ENCODE peak calls at places on chromosomes 3 and 15, in six cellular contexts. A is body of pancreas, Z is tibial artery, U is fibroblast of lung, E is astrocyte of the spinal cord, J is choroid plexus epithelial cell. F is an unnamed sample.

GRCh38 chr3:13579089-13579488 is 30.2 kb downstream of the FBLN2 start:
- DNase-seq in A (no peak), Z (no peak), U (peak; percentile 78), E (peak; percentile 73), J (peak; percentile 93), F (no peak)

GRCh38 chr3:47613723-47614122 is 35.1 kb upstream of the CSPG5 start:
- DNase-seq in A (peak; percentile 74), Z (no peak), U (peak; percentile 46), E (peak; percentile 26), J (no peak), F (no peak)

GRCh38 chr3:45367451-45367850 is 20.9 kb upstream of the LARS2 start:
- DNase-seq in A (no peak), Z (no peak), U (peak; percentile 87), E (peak; percentile 73), J (peak; percentile 53), F (peak; percentile 17)

GRCh38 chr3:58471025-58471887 is 20.6 kb upstream of the KCTD6 start:
- DNase-seq in A (peak; percentile 84), Z (no peak), U (peak; percentile 94), E (peak; percentile 96), J (peak; percentile 99), F (peak; percentile 79)

GRCh38 chr15:31366169-31366734 is 39.6 kb downstream of the KLF13 start:
- DNase-seq in A (peak; percentile 55), Z (peak; percentile 83), U (no peak), E (no peak), J (peak; percentile 40), F (no peak)

GRCh38 chr15:24729760-24730159 is 54.2 kb downstream of the NPAP1 start:
- DNase-seq in A (no peak), Z (no peak), U (no peak), E (no peak), J (no peak), F (no peak)

GRCh38 chr3:122112754-122113153 is 57.6 kb downstream of the CD86 start:
- DNase-seq in A (no peak), Z (no peak), U (no peak), E (no peak), J (peak; percentile 1), F (no peak)

GRCh38 chr15:60835974-60836373 is 357.0 kb upstream of the ICE2 start:
- DNase-seq in A (no peak), Z (no peak), U (peak; percentile 36), E (peak; percentile 52), J (peak; percentile 4), F (no peak)

GRCh38 chr3:32869513-32870047 is 51.8 kb downstream of the TRIM71 start:
- DNase-seq in A (no peak), Z (no peak), U (no peak), E (no peak), J (no peak), F (no peak)

GRCh38 chr3:188740030-188740429 is 431.7 kb upstream of the TPRG1 start:
- DNase-seq in A (no peak), Z (no peak), U (no peak), E (no peak), J (no peak), F (no peak)

GRCh38 chr3:45208587-45208986 is 17.5 kb downstream of the TMEM158 start:
- DNase-seq in A (no peak), Z (no peak), U (no peak), E (no peak), J (no peak), F (no peak)

GRCh38 chr15:33735637-33736247 is 232.6 kb upstream of the CHRM5 start:
- DNase-seq in A (peak; percentile 9), Z (no peak), U (peak; percentile 39), E (peak; percentile 40), J (peak; percentile 74), F (no peak)

GRCh38 chr15:51806123-51806522 is 23.3 kb upstream of the TMOD3 start:
- DNase-seq in A (no peak), Z (no peak), U (no peak), E (no peak), J (no peak), F (no peak)

GRCh38 chr3:171186383-171186782 is 159.9 kb upstream of the SLC2A2 start:
- DNase-seq in A (no peak), Z (no peak), U (peak; percentile 40), E (no peak), J (no peak), F (no peak)

GRCh38 chr15:89917442-89918085 is 4.8 kb upstream of the ARPIN start:
- DNase-seq in A (no peak), Z (peak; percentile 16), U (peak; percentile 6), E (no peak), J (no peak), F (no peak)

GRCh38 chr3:190458040-190458439 is 8.3 kb upstream of the TMEM207 start:
- DNase-seq in A (no peak), Z (no peak), U (peak; percentile 8), E (no peak), J (peak; percentile 11), F (no peak)

GRCh38 chr3:59046839-59047238 is 3.0 kb downstream of the CFAP20DC start:
- DNase-seq in A (no peak), Z (no peak), U (no peak), E (no peak), J (no peak), F (no peak)

GRCh38 chr3:132380979-132381944 is 36.0 kb upstream of the DNAJC13 start:
- DNase-seq in A (no peak), Z (no peak), U (peak; percentile 29), E (no peak), J (peak; percentile 8), F (no peak)

GRCh38 chr3:11379238-11379823 is 107.1 kb downstream of the ATG7 start:
- DNase-seq in A (no peak), Z (no peak), U (peak; percentile 53), E (peak; percentile 84), J (peak; percentile 85), F (peak; percentile 52)

GRCh38 chr3:32488609-32489008 is 14.0 kb downstream of the CMTM6 start:
- DNase-seq in A (no peak), Z (no peak), U (no peak), E (no peak), J (no peak), F (no peak)

GRCh38 chr3:163490119-163490518 is 1588.2 kb downstream of the SI start:
- DNase-seq in A (peak; percentile 49), Z (no peak), U (peak; percentile 2), E (peak; percentile 28), J (peak; percentile 48), F (no peak)

GRCh38 chr3:66993082-66993481 is 5.0 kb upstream of the KBTBD8 start:
- DNase-seq in A (no peak), Z (no peak), U (no peak), E (no peak), J (no peak), F (no peak)

GRCh38 chr3:172591876-172592771 is 68.9 kb upstream of the TNFSF10 start:
- DNase-seq in A (no peak), Z (no peak), U (peak; percentile 44), E (no peak), J (no peak), F (no peak)

GRCh38 chr3:5787863-5788488 is 600.5 kb downstream of the EDEM1 start:
- DNase-seq in A (peak; percentile 38), Z (peak; percentile 65), U (peak; percentile 18), E (peak; percentile 56), J (no peak), F (no peak)

GRCh38 chr3:45567730-45568172 is 26.8 kb upstream of the LIMD1 start:
- DNase-seq in A (peak; percentile 40), Z (peak; percentile 63), U (no peak), E (no peak), J (no peak), F (no peak)

GRCh38 chr3:24781454-24781853 is 286.8 kb upstream of the THRB start:
- DNase-seq in A (no peak), Z (no peak), U (no peak), E (no peak), J (no peak), F (no peak)

GRCh38 chr3:95280711-95281352 is 1218.0 kb downstream of the NSUN3 start:
- DNase-seq in A (no peak), Z (no peak), U (no peak), E (peak; percentile 27), J (no peak), F (no peak)

GRCh38 chr3:43870110-43870509 is 179.4 kb downstream of the ABHD5 start:
- DNase-seq in A (peak; percentile 43), Z (no peak), U (peak; percentile 78), E (peak; percentile 76), J (peak; percentile 74), F (peak; percentile 42)

GRCh38 chr3:179558742-179559364 is 3.9 kb upstream of the ACTL6A start:
- DNase-seq in A (peak; percentile 65), Z (peak; percentile 70), U (peak; percentile 58), E (peak; percentile 80), J (peak; percentile 94), F (peak; percentile 52)

GRCh38 chr3:141878812-141879211 is 2.4 kb downstream of the ATP1B3 start:
- DNase-seq in A (no peak), Z (no peak), U (peak; percentile 26), E (peak; percentile 36), J (peak; percentile 66), F (no peak)

GRCh38 chr3:141078200-141078599 is 27.1 kb downstream of the SPSB4 start:
- DNase-seq in A (no peak), Z (peak; percentile 58), U (no peak), E (no peak), J (no peak), F (no peak)

GRCh38 chr3:98765721-98766120 is 2.6 kb downstream of the ST3GAL6 start:
- DNase-seq in A (no peak), Z (no peak), U (no peak), E (no peak), J (no peak), F (no peak)

GRCh38 chr3:42653560-42654330 is at the start of gene ZBTB47:
- DNase-seq in A (peak; percentile 57), Z (peak; percentile 87), U (peak; percentile 29), E (no peak), J (peak; percentile 39), F (no peak)

GRCh38 chr3:23459437-23459836 is 256.3 kb downstream of the UBE2E2 start:
- DNase-seq in A (no peak), Z (no peak), U (no peak), E (no peak), J (peak; percentile 22), F (no peak)
- H3K4me3 ChIP-seq in A (no peak overlapping the region), Z (no peak overlapping the region), U (no peak overlapping the region), E (no peak overlapping the region), J (no peak overlapping the region), F (no peak overlapping the region)

DNA sequence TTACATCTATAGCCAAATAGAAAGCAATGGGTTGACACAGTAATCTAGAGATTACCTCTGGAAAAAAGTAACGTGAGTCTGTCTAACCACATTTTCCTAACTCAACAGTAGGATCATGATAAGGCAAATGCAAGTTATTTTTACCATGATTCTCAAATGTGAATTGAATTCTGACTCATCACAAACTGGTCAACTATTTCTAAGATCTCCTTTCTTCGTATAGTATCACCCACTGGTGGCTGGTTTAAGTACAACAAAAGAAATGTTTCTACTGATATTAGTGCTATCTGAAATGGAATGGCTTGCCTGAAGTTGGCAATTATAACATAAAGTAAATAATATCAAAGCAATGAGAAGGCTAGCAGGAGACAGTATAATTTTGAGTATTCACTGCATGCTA is 102.2 kb downstream of the ABI3BP start:
- DNase-seq in A (no peak), Z (no peak), U (peak; percentile 77), E (peak; percentile 65), J (peak; percentile 86), F (no peak)
- TF ChIP-seq CTCF in A (peak; percentile 25), Z (peak; percentile 28), U (peak; percentile 48), E (peak; percentile 52), J (peak; percentile 62), F (no peak)

GRCh38 chr15:59290311-59291213 is 82.1 kb downstream of the MYO1E start:
- DNase-seq in A (no peak), Z (no peak), U (no peak), E (no peak), J (no peak), F (no peak)
- H3K4me3 ChIP-seq in A (no peak overlapping the region), Z (no peak overlapping the region), U (no peak overlapping the region), E (no peak overlapping the region), J (no peak overlapping the region), F (no peak overlapping the region)

GRCh38 chr3:195117978-195118581 is 152.9 kb downstream of the XXYLT1 start:
- DNase-seq in A (no peak), Z (no peak), U (peak; percentile 27), E (no peak), J (peak; percentile 63), F (no peak)
- TF ChIP-seq CTCF in A (no peak), Z (no peak), U (peak; percentile 24), E (peak; percentile 21), J (peak; percentile 57), F (peak; percentile 2)

F was measured in HFF-Myc.